ENCODE peak calls at places on chromosomes 1 and 21, in ten cellular contexts. I is stomach, J is Caco-2, D is colonic mucosa, K is A549, Q is hepatocyte, H is ovary, U is tibial nerve, T is GM12878, A is GM23248. E is an unnamed sample. For H3K4me1, the result is how much of the 10 kb centered on the place peaks cover.

GRCh38 chr1:170285027-170285426 is 139.3 kb downstream of the NTMT2 start:
- DNase-seq in I (no peak), J (no peak), D (no peak), K (no peak), Q (peak), H (no peak), U (no peak), T (no peak), A (no peak), E (no peak)

GRCh38 chr1:233668725-233669294 is 54.9 kb downstream of the KCNK1 start:
- DNase-seq in I (no peak), J (no peak), D (peak), K (peak), Q (no peak), H (no peak), U (no peak), T (peak), A (peak), E (no peak)

GRCh38 chr1:7454052-7454815 is 316.9 kb upstream of the VAMP3 start:
- DNase-seq in I (peak), J (no peak), D (peak), K (no peak), Q (peak), H (no peak), U (peak), T (no peak), A (peak), E (peak)

GRCh38 chr1:205598841-205599666 is 32.8 kb downstream of the ELK4 start:
- DNase-seq in I (peak), J (no peak), D (peak), K (no peak), Q (peak), H (peak), U (no peak), T (no peak), A (no peak), E (peak)

GRCh38 chr21:18041012-18041411 is 203.6 kb upstream of the CHODL start:
- DNase-seq in I (no peak), J (peak), D (no peak), K (no peak), Q (peak), H (no peak), U (peak), T (no peak), A (no peak), E (no peak)

GRCh38 chr1:60510162-60510561 is 436.6 kb upstream of the C1orf87 start:
- DNase-seq in I (no peak), J (no peak), D (no peak), K (no peak), Q (no peak), H (no peak), U (no peak), T (no peak), A (no peak), E (no peak)

GRCh38 chr1:27525296-27526271 is 35.6 kb upstream of the WASF2 start:
- DNase-seq in I (no peak), J (peak), D (peak), K (no peak), Q (peak), H (peak), U (peak), T (peak), A (peak), E (no peak)

GRCh38 chr1:21189906-21190500 is 13.3 kb upstream of the EIF4G3 start:
- DNase-seq in I (no peak), J (no peak), D (no peak), K (no peak), Q (no peak), H (no peak), U (no peak), T (no peak), A (no peak), E (no peak)

GRCh38 chr1:99580451-99580850 is 65.5 kb upstream of the PALMD start:
- DNase-seq in I (no peak), J (no peak), D (no peak), K (no peak), Q (peak), H (no peak), U (no peak), T (no peak), A (peak), E (no peak)

GRCh38 chr1:94901841-94902240 is 25.1 kb downstream of the CNN3 start:
- DNase-seq in I (no peak), J (no peak), D (no peak), K (no peak), Q (no peak), H (no peak), U (no peak), T (no peak), A (no peak), E (no peak)

GRCh38 chr1:185238447-185238846 is 78.6 kb downstream of the IVNS1ABP start:
- DNase-seq in I (no peak), J (no peak), D (no peak), K (peak), Q (no peak), H (no peak), U (no peak), T (no peak), A (peak), E (no peak)

GRCh38 chr1:50369830-50370229 is 53.4 kb downstream of the DMRTA2 start:
- DNase-seq in I (no peak), J (no peak), D (no peak), K (no peak), Q (no peak), H (no peak), U (no peak), T (no peak), A (no peak), E (no peak)

GRCh38 chr21:38811257-38811656 is 5.5 kb downstream of the ETS2 start:
- DNase-seq in I (no peak), J (no peak), D (peak), K (no peak), Q (no peak), H (no peak), U (no peak), T (no peak), A (peak), E (no peak)

GRCh38 chr1:205571747-205572146 is 60.1 kb downstream of the ELK4 start:
- DNase-seq in I (peak), J (no peak), D (peak), K (no peak), Q (no peak), H (no peak), U (no peak), T (no peak), A (no peak), E (no peak)

GRCh38 chr1:162192323-162192678 is 122.8 kb downstream of the NOS1AP start:
- DNase-seq in I (no peak), J (no peak), D (no peak), K (no peak), Q (no peak), H (no peak), U (no peak), T (no peak), A (no peak), E (no peak)

GRCh38 chr1:179882253-179883039 is at the start of gene TOR1AIP1:
- DNase-seq in I (peak), J (peak), D (peak), K (peak), Q (peak), H (peak), U (peak), T (peak), A (peak), E (peak)

GRCh38 chr1:67855944-67856343 is 22.7 kb upstream of the GNG12 start:
- DNase-seq in I (no peak), J (no peak), D (no peak), K (no peak), Q (no peak), H (no peak), U (no peak), T (no peak), A (no peak), E (no peak)

GRCh38 chr1:201427923-201428322 is 6.4 kb upstream of the TNNI1 start:
- DNase-seq in I (no peak), J (no peak), D (no peak), K (no peak), Q (no peak), H (no peak), U (no peak), T (no peak), A (no peak), E (no peak)

GRCh38 chr1:201429771-201430501 is 8.4 kb upstream of the TNNI1 start:
- DNase-seq in I (no peak), J (no peak), D (no peak), K (no peak), Q (no peak), H (no peak), U (no peak), T (no peak), A (no peak), E (no peak)

GRCh38 chr1:201423655-201424610 is 2.4 kb upstream of the TNNI1 start:
- DNase-seq in I (no peak), J (no peak), D (no peak), K (no peak), Q (no peak), H (no peak), U (no peak), T (no peak), A (no peak), E (no peak)

GRCh38 chr1:201422436-201423030 is 1.0 kb upstream of the TNNI1 start:
- DNase-seq in I (no peak), J (no peak), D (no peak), K (no peak), Q (no peak), H (no peak), U (no peak), T (no peak), A (no peak), E (no peak)

DNA sequence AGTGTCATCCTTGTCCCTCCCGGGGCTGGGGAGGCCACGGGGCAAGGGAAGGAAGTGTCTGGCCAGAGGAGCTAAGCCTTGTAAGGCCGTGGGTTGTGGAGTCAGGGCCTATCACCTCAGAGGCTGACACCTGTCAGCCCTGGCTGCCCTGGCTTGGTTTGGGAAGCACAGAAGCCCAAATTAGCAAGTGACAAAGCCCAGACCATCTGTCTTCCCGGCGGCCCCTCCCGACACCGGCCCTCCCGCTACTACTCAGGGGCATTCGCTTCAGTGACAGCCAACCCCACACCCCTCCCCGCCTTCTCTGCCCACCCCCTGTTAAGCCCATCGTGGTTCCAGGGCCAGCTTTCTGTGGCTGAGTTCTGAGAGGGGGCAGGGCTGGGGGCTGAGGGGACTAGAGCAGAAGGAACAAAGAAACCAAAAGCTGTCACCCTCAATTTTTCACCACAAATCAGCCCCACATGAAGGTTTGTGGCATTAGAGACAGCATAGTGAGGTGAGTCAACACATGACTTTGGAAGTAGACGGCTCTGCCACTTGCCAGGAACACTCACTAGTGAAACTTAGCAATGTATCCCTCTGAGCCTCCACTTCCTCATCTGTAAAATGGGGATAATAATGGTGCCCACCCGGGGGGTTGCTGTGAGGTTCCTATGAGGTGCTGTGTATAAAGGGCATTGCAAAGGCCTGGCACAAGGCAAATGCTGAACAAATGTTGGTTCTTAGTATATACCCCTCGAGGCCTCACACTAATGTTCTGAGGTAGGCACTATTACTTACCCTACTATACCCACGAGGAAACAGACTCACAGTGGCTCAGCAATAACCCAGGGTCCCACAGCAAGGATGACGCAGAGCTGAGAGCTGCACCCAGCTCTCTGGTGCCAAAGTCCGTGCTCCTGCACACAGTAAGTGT is 5.1 kb upstream of the TNNI1 start:
- DNase-seq in I (no peak), J (no peak), D (no peak), K (no peak), Q (no peak), H (no peak), U (no peak), T (no peak), A (no peak), E (no peak)
- H3K4me1 ChIP-seq in I (under half), J (under half), D (under half), K (under half), Q (under half), H (under half), U (under half), T (under half), A (under half), E (under half)

GRCh38 chr1:192628406-192629057 is 7.4 kb upstream of the RGS13 start:
- DNase-seq in I (no peak), J (no peak), D (no peak), K (no peak), Q (no peak), H (no peak), U (no peak), T (no peak), A (no peak), E (no peak)

GRCh38 chr1:192627901-192628300 is 8.0 kb upstream of the RGS13 start:
- DNase-seq in I (no peak), J (no peak), D (no peak), K (no peak), Q (no peak), H (no peak), U (no peak), T (no peak), A (no peak), E (no peak)

GRCh38 chr1:192629602-192630001 is 6.3 kb upstream of the RGS13 start:
- DNase-seq in I (no peak), J (no peak), D (no peak), K (no peak), Q (no peak), H (no peak), U (no peak), T (no peak), A (no peak), E (no peak)

GRCh38 chr1:192630521-192631287 is 5.2 kb upstream of the RGS13 start:
- DNase-seq in I (no peak), J (no peak), D (no peak), K (no peak), Q (no peak), H (no peak), U (no peak), T (no peak), A (no peak), E (no peak)

GRCh38 chr1:192626366-192627179 is 9.4 kb upstream of the RGS13 start:
- DNase-seq in I (no peak), J (no peak), D (no peak), K (no peak), Q (no peak), H (no peak), U (no peak), T (peak), A (no peak), E (no peak)
- H3K4me1 ChIP-seq in I (under half), J (under half), D (under half), K (under half), Q (under half), H (under half), U (under half), T (under half), A (under half), E (under half)

GRCh38 chr1:228163004-228163753 is 2.4 kb upstream of the IBA57 start:
- DNase-seq in I (peak), J (no peak), D (no peak), K (no peak), Q (peak), H (peak), U (no peak), T (no peak), A (peak), E (peak)

GRCh38 chr1:228161381-228161780 is 4.2 kb upstream of the IBA57 start:
- DNase-seq in I (no peak), J (no peak), D (no peak), K (no peak), Q (no peak), H (no peak), U (no peak), T (no peak), A (peak), E (no peak)

GRCh38 chr1:228160201-228160761 is 5.3 kb upstream of the IBA57 start:
- DNase-seq in I (no peak), J (no peak), D (no peak), K (no peak), Q (no peak), H (peak), U (no peak), T (no peak), A (no peak), E (no peak)

GRCh38 chr1:228162286-228163003 is 3.2 kb upstream of the IBA57 start:
- DNase-seq in I (peak), J (no peak), D (no peak), K (no peak), Q (peak), H (peak), U (no peak), T (no peak), A (peak), E (no peak)

GRCh38 chr1:228161866-228162265 is 3.7 kb upstream of the IBA57 start:
- DNase-seq in I (no peak), J (no peak), D (no peak), K (no peak), Q (no peak), H (no peak), U (no peak), T (no peak), A (no peak), E (no peak)
- H3K4me1 ChIP-seq in I (under half), J (under half), D (under half), K (under half), Q (under half), H (under half), U (under half), T (under half), A (under half), E (under half)

GRCh38 chr1:93753766-93754763 is 72.4 kb upstream of the BCAR3 start:
- DNase-seq in I (no peak), J (no peak), D (no peak), K (peak), Q (no peak), H (peak), U (no peak), T (no peak), A (peak), E (peak)
- H3K4me1 ChIP-seq in I (under half), J (under half), D (under half), K (half or more), Q (under half), H (under half), U (under half), T (under half), A (half or more), E (under half)

GRCh38 chr21:14088391-14088790 is 122.4 kb downstream of the LIPI start:
- DNase-seq in I (no peak), J (no peak), D (no peak), K (no peak), Q (no peak), H (no peak), U (no peak), T (no peak), A (no peak), E (no peak)
- H3K4me1 ChIP-seq in I (under half), J (under half), D (under half), K (under half), Q (under half), H (under half), U (under half), T (under half), A (under half), E (under half)

GRCh38 chr1:2208309-2209239 is 14.0 kb upstream of the FAAP20 start:
- DNase-seq in I (peak), J (no peak), D (peak), K (peak), Q (peak), H (peak), U (peak), T (no peak), A (peak), E (peak)
- H3K4me1 ChIP-seq in I (half or more), J (under half), D (under half), K (half or more), Q (half or more), H (under half), U (under half), T (under half), A (under half), E (under half)

GRCh38 chr1:90488451-90488850 is 228.7 kb downstream of the BARHL2 start:
- DNase-seq in I (no peak), J (no peak), D (no peak), K (no peak), Q (no peak), H (no peak), U (no peak), T (no peak), A (peak), E (no peak)

GRCh38 chr1:90487040-90487439 is 230.1 kb downstream of the BARHL2 start:
- DNase-seq in I (no peak), J (no peak), D (no peak), K (no peak), Q (no peak), H (no peak), U (no peak), T (no peak), A (no peak), E (no peak)

GRCh38 chr1:90480271-90480835 is 236.7 kb downstream of the BARHL2 start:
- DNase-seq in I (no peak), J (no peak), D (no peak), K (no peak), Q (no peak), H (no peak), U (no peak), T (no peak), A (no peak), E (no peak)

GRCh38 chr1:90486134-90486824 is 230.8 kb downstream of the BARHL2 start:
- DNase-seq in I (no peak), J (no peak), D (no peak), K (no peak), Q (no peak), H (no peak), U (no peak), T (no peak), A (no peak), E (no peak)
- H3K4me1 ChIP-seq in I (under half), J (under half), D (under half), K (under half), Q (under half), H (under half), U (under half), T (under half), A (under half), E (under half)

DNA sequence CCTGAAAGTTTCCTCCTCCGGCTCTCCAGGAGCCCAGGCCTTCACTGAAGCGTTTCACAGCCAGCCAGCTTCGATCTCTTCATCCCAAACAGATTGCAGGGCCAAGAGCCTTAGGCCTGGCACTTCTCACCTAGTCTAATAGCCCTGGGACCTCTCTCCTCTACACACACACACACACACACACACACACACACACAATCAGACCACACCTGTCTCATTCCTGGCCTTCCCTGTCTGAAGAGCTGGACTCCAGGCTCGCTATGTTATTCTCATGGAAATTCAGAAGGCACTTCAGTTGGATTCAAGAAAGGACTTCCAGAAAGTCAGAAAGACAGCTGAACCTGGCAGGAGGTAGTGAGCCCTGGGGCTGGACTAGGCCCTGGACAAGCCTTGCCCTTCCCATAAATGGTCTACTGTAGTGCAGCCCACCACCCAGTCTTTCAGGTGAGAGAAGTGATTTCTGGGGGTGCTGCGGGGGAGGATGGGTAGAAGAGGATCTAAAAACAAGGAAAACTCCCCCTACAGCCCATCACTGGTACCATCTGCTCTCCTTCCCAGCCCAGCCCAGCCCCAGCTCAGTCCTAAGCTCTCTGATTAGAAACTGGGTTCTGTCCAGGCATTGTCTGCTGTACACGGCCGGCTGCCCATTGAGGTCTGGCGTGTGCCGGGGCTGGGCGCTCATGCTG is 2.7 kb downstream of the KIF21B start:
- DNase-seq in I (no peak), J (no peak), D (peak), K (peak), Q (no peak), H (no peak), U (no peak), T (no peak), A (no peak), E (no peak)
- H3K4me1 ChIP-seq in I (half or more), J (under half), D (under half), K (half or more), Q (under half), H (under half), U (under half), T (half or more), A (under half), E (under half)

E was measured in lung.